ENCODE peak calls at places on chromosomes 7 and 10, in five cellular contexts. G is CD8-positive, alpha-beta memory T cell; D is cardiac muscle cell; U is astrocyte; P is OCI-LY7. A is an unnamed sample.
A peak's percentile ranks its signal among the peaks of the same experiment; 100 is the strongest.

GRCh38 chr10:70052462-70053211 is at the start of gene MACROH2A2:
- DNase-seq in G (no peak), P (no peak), D (peak; percentile 78), U (peak; percentile 76), A (no peak)

GRCh38 chr7:156725982-156726381 is 85.4 kb downstream of the RNF32 start:
- DNase-seq in U (no peak), G (no peak), P (no peak), D (peak; percentile 27), A (no peak)

GRCh38 chr7:5064391-5065106 is 18.9 kb downstream of the RBAK start:
- DNase-seq in G (no peak), D (no peak), P (no peak), U (peak; percentile 21), A (no peak)

GRCh38 chr10:13382759-13383753 is 35.0 kb upstream of the SEPHS1 start:
- DNase-seq in D (peak; percentile 1), U (no peak), P (no peak), G (no peak), A (no peak)

GRCh38 chr10:101489355-101489754 is 98.7 kb downstream of the POLL start:
- DNase-seq in G (no peak), D (peak; percentile 12), P (no peak), U (peak; percentile 9), A (peak; percentile 88)

GRCh38 chr10:77844713-77845454 is 81.7 kb downstream of the DLG5 start:
- DNase-seq in U (peak; percentile 87), P (no peak), D (peak; percentile 76), G (no peak), A (no peak)

GRCh38 chr7:80392229-80393169 is 119.4 kb downstream of the GNAT3 start:
- DNase-seq in D (peak; percentile 67), G (no peak), U (no peak), P (no peak), A (peak; percentile 44)

GRCh38 chr7:83038787-83039186 is 123.9 kb downstream of the PCLO start:
- DNase-seq in G (no peak), U (peak; percentile 22), D (no peak), P (no peak), A (no peak)

GRCh38 chr10:133027480-133027879 is 60.2 kb upstream of the ADGRA1 start:
- DNase-seq in U (no peak), P (no peak), G (no peak), D (no peak), A (no peak)

GRCh38 chr7:121113288-121113687 is 124.8 kb downstream of the CPED1 start:
- DNase-seq in D (no peak), U (peak; percentile 56), P (no peak), G (no peak), A (no peak)

GRCh38 chr10:36531621-36532020 is 593.8 kb upstream of the ANKRD30A start:
- DNase-seq in G (no peak), D (no peak), P (no peak), U (peak; percentile 21), A (no peak)

GRCh38 chr7:45347804-45348203 is 190.2 kb downstream of the RAMP3 start:
- DNase-seq in P (no peak), G (no peak), U (peak; percentile 4), D (peak; percentile 1), A (no peak)

GRCh38 chr10:110504111-110504735 is 6.5 kb downstream of the DUSP5 start:
- DNase-seq in D (peak; percentile 80), P (no peak), U (peak; percentile 73), G (peak; percentile 67), A (peak; percentile 88)

GRCh38 chr7:1236831-1237701 is 4.4 kb downstream of the UNCX start:
- DNase-seq in D (no peak), U (no peak), G (no peak), P (no peak), A (no peak)

GRCh38 chr10:110893559-110894179 is 21.9 kb downstream of the PDCD4 start:
- DNase-seq in G (no peak), P (peak; percentile 85), D (peak; percentile 62), U (peak; percentile 31), A (peak; percentile 75)

GRCh38 chr10:59724098-59724938 is 14.7 kb upstream of the SLC16A9 start:
- DNase-seq in U (peak; percentile 36), D (no peak), P (no peak), G (no peak), A (no peak)

GRCh38 chr7:17304926-17305325 is 6.5 kb downstream of the AHR start:
- DNase-seq in U (peak; percentile 82), P (no peak), G (no peak), D (peak; percentile 84), A (no peak)

GRCh38 chr7:17307558-17307957 is 9.1 kb downstream of the AHR start:
- DNase-seq in G (no peak), P (no peak), U (no peak), D (no peak), A (no peak)

GRCh38 chr7:17305387-17306171 is 7.1 kb downstream of the AHR start:
- DNase-seq in G (no peak), U (no peak), D (no peak), P (no peak), A (no peak)

GRCh38 chr7:17307033-17307432 is 8.6 kb downstream of the AHR start:
- DNase-seq in D (peak; percentile 40), P (no peak), G (no peak), U (no peak), A (no peak)

DNA sequence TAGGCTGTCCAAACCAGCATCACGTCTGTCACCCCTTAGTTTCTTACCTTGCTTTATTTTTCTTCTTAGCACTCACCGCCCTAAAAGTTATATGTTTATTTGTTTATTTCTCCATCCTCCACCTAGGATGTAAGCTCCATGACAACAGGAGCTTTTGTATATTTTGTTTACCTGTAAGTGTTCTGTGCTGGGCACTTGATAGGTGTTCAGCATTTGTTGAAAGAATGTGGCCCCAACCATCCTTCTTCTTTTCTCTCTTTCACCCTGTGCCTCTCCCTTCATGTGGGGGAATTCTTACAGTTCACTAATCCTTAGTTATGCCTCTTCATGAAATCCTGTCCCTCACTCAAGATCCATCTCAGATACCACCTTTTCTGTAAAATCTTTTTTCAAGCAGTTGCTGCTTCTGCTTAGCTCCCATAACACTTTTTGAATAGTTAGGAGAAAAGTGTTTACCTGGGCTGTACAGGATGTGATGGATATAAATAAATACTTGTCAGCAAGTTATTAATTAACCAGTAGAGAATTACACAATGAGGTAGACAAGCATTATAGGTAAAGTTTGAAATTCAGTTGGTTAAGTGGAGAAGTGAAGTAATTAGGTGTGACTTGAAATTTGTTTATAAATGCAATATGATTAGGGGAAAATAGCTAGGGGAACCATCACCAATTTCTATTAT is 9.7 kb downstream of the AHR start:
- DNase-seq in G (no peak), D (no peak), U (no peak), P (no peak), A (no peak)
- H3K4me1 ChIP-seq in G (peaks cover 29% of the 10 kb centered on the region), D (no peaks in the 10 kb centered on the region), U (peaks cover 16% of the 10 kb centered on the region), P (no peaks in the 10 kb centered on the region), A (no peaks in the 10 kb centered on the region)

GRCh38 chr10:79390057-79390456 is 42.8 kb downstream of the PPIF start:
- DNase-seq in P (no peak), U (no peak), G (no peak), D (no peak), A (no peak)
- H3K4me1 ChIP-seq in P (peaks cover 7% of the 10 kb centered on the region), U (peaks cover 7% of the 10 kb centered on the region), G (no peaks in the 10 kb centered on the region), D (peaks cover 17% of the 10 kb centered on the region), A (no peaks in the 10 kb centered on the region)

GRCh38 chr7:66366701-66367100 is 161.6 kb downstream of the TPST1 start:
- DNase-seq in G (no peak), P (no peak), U (no peak), D (no peak), A (no peak)
- H3K4me1 ChIP-seq in G (no peaks in the 10 kb centered on the region), P (no peaks in the 10 kb centered on the region), U (no peaks in the 10 kb centered on the region), D (no peaks in the 10 kb centered on the region), A (no peaks in the 10 kb centered on the region)

GRCh38 chr10:43250925-43251663 is 15.8 kb downstream of the RASGEF1A start:
- DNase-seq in G (peak; percentile 40), D (no peak), U (no peak), P (no peak), A (no peak)

GRCh38 chr10:43252166-43252784 is 14.6 kb downstream of the RASGEF1A start:
- DNase-seq in U (no peak), G (peak; percentile 30), D (no peak), P (no peak), A (no peak)

GRCh38 chr10:43252785-43253341 is 14.0 kb downstream of the RASGEF1A start:
- DNase-seq in U (no peak), P (no peak), D (no peak), G (peak; percentile 39), A (no peak)

GRCh38 chr10:43250625-43250924 is 16.3 kb downstream of the RASGEF1A start:
- DNase-seq in P (no peak), D (no peak), G (no peak), U (no peak), A (no peak)

DNA sequence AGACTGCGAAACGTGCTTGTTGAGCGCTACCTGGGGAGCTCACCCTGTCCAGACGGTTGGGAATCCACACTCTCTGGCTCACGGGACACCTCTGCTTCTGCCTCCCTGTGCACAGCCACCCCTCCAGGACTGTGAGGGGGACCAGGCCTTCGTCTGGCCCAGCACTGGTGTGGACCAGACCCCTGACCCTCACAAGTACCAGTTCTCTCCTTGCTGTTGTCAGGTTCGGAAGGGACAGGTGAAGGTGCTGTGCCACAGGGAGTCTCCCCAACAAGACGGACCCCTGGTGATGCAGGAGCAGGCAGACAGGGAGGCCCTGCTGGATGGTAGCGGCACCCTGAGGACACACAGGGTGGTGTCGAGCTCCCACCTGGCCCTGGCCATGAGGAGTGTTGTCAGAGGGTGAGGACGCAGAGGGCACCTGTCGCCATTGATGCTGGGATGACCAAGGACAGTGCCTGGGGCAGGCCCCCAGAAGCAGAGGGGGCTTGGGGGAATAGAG is 15.2 kb downstream of the RASGEF1A start:
- DNase-seq in D (no peak), G (peak; percentile 39), U (no peak), P (no peak), A (no peak)
- H3K4me1 ChIP-seq in D (peaks cover 2% of the 10 kb centered on the region), G (peaks cover 22% of the 10 kb centered on the region), U (no peaks in the 10 kb centered on the region), P (no peaks in the 10 kb centered on the region), A (no peaks in the 10 kb centered on the region)

A was measured in MM.1S.